ENCODE peak calls at places on chromosomes 13 and 19, in seven cellular contexts. One of them, this sample, is unnamed.

GRCh38 chr19:45171211-45171623 is 6.8 kb downstream of the TRAPPC6A start:
- DNase-seq in breast epithelium: no peak
- DNase-seq in GM13977: no peak
- DNase-seq in omental fat pad: no peak
- DNase-seq in uterus: no peak
- DNase-seq in fibroblast of lung: no peak
- DNase-seq in activated B cell treated with CpG ODN at 0.5 μM for 24 hours: no peak
- DNase-seq in this sample: no peak

GRCh38 chr19:1133471-1133929 is 29.7 kb downstream of the GPX4 start:
- DNase-seq in breast epithelium: no peak
- DNase-seq in GM13977: peak
- DNase-seq in omental fat pad: no peak
- DNase-seq in uterus: no peak
- DNase-seq in fibroblast of lung: no peak
- DNase-seq in activated B cell treated with CpG ODN at 0.5 μM for 24 hours: peak
- DNase-seq in this sample: no peak

GRCh38 chr19:4425531-4425930 is 23.1 kb downstream of the CHAF1A start:
- DNase-seq in breast epithelium: no peak
- DNase-seq in GM13977: no peak
- DNase-seq in omental fat pad: no peak
- DNase-seq in uterus: no peak
- DNase-seq in fibroblast of lung: peak
- DNase-seq in activated B cell treated with CpG ODN at 0.5 μM for 24 hours: no peak
- DNase-seq in this sample: no peak

GRCh38 chr13:35266412-35266811 is 210.1 kb downstream of the MAB21L1 start:
- DNase-seq in breast epithelium: no peak
- DNase-seq in GM13977: no peak
- DNase-seq in omental fat pad: no peak
- DNase-seq in uterus: no peak
- DNase-seq in fibroblast of lung: no peak
- DNase-seq in activated B cell treated with CpG ODN at 0.5 μM for 24 hours: no peak
- DNase-seq in this sample: no peak

GRCh38 chr13:73228546-73228945 is 169.7 kb downstream of the KLF5 start:
- DNase-seq in breast epithelium: no peak
- DNase-seq in GM13977: no peak
- DNase-seq in omental fat pad: no peak
- DNase-seq in uterus: no peak
- DNase-seq in fibroblast of lung: peak
- DNase-seq in activated B cell treated with CpG ODN at 0.5 μM for 24 hours: no peak
- DNase-seq in this sample: no peak

GRCh38 chr19:51586799-51587198 is 15.7 kb downstream of the ZNF175 start:
- DNase-seq in breast epithelium: no peak
- DNase-seq in GM13977: no peak
- DNase-seq in omental fat pad: no peak
- DNase-seq in uterus: no peak
- DNase-seq in fibroblast of lung: no peak
- DNase-seq in activated B cell treated with CpG ODN at 0.5 μM for 24 hours: no peak
- DNase-seq in this sample: no peak

GRCh38 chr13:85241045-85241444 is 558.2 kb downstream of the SLITRK6 start:
- DNase-seq in breast epithelium: no peak
- DNase-seq in GM13977: no peak
- DNase-seq in omental fat pad: no peak
- DNase-seq in uterus: no peak
- DNase-seq in fibroblast of lung: peak
- DNase-seq in activated B cell treated with CpG ODN at 0.5 μM for 24 hours: no peak
- DNase-seq in this sample: no peak

GRCh38 chr19:51824603-51825002 is 29.6 kb downstream of the FPR3 start:
- DNase-seq in breast epithelium: no peak
- DNase-seq in GM13977: no peak
- DNase-seq in omental fat pad: no peak
- DNase-seq in uterus: no peak
- DNase-seq in fibroblast of lung: no peak
- DNase-seq in activated B cell treated with CpG ODN at 0.5 μM for 24 hours: no peak
- DNase-seq in this sample: no peak

GRCh38 chr13:27122036-27122435 is 49.6 kb downstream of the USP12 start:
- DNase-seq in breast epithelium: no peak
- DNase-seq in GM13977: no peak
- DNase-seq in omental fat pad: no peak
- DNase-seq in uterus: no peak
- DNase-seq in fibroblast of lung: no peak
- DNase-seq in activated B cell treated with CpG ODN at 0.5 μM for 24 hours: no peak
- DNase-seq in this sample: no peak

GRCh38 chr19:14162871-14163297 is 26.5 kb upstream of the ASF1B start:
- DNase-seq in breast epithelium: no peak
- DNase-seq in GM13977: no peak
- DNase-seq in omental fat pad: no peak
- DNase-seq in uterus: no peak
- DNase-seq in fibroblast of lung: no peak
- DNase-seq in activated B cell treated with CpG ODN at 0.5 μM for 24 hours: no peak
- DNase-seq in this sample: no peak

GRCh38 chr19:55641376-55642152 is 762 bp downstream of the ZNF580 start:
- DNase-seq in breast epithelium: no peak
- DNase-seq in GM13977: peak
- DNase-seq in omental fat pad: no peak
- DNase-seq in uterus: no peak
- DNase-seq in fibroblast of lung: peak
- DNase-seq in activated B cell treated with CpG ODN at 0.5 μM for 24 hours: no peak
- DNase-seq in this sample: peak

GRCh38 chr13:85236431-85236830 is 562.8 kb downstream of the SLITRK6 start:
- DNase-seq in breast epithelium: no peak
- DNase-seq in GM13977: no peak
- DNase-seq in omental fat pad: no peak
- DNase-seq in uterus: no peak
- DNase-seq in fibroblast of lung: peak
- DNase-seq in activated B cell treated with CpG ODN at 0.5 μM for 24 hours: no peak
- DNase-seq in this sample: no peak

GRCh38 chr19:48819366-48819816 is 8.6 kb upstream of the BCAT2 start:
- DNase-seq in breast epithelium: peak
- DNase-seq in GM13977: no peak
- DNase-seq in omental fat pad: peak
- DNase-seq in uterus: peak
- DNase-seq in fibroblast of lung: peak
- DNase-seq in activated B cell treated with CpG ODN at 0.5 μM for 24 hours: no peak
- DNase-seq in this sample: no peak

GRCh38 chr19:3608079-3608641 is 1.5 kb upstream of the TBXA2R start:
- DNase-seq in breast epithelium: no peak
- DNase-seq in GM13977: no peak
- DNase-seq in omental fat pad: no peak
- DNase-seq in uterus: no peak
- DNase-seq in fibroblast of lung: no peak
- DNase-seq in activated B cell treated with CpG ODN at 0.5 μM for 24 hours: no peak
- DNase-seq in this sample: no peak

GRCh38 chr13:102729560-102730275 is 34.9 kb upstream of the METTL21C start:
- DNase-seq in breast epithelium: no peak
- DNase-seq in GM13977: no peak
- DNase-seq in omental fat pad: no peak
- DNase-seq in uterus: no peak
- DNase-seq in fibroblast of lung: peak
- DNase-seq in activated B cell treated with CpG ODN at 0.5 μM for 24 hours: no peak
- DNase-seq in this sample: no peak

GRCh38 chr13:102721800-102722231 is 27.0 kb upstream of the METTL21C start:
- DNase-seq in breast epithelium: no peak
- DNase-seq in GM13977: no peak
- DNase-seq in omental fat pad: no peak
- DNase-seq in uterus: no peak
- DNase-seq in fibroblast of lung: peak
- DNase-seq in activated B cell treated with CpG ODN at 0.5 μM for 24 hours: no peak
- DNase-seq in this sample: no peak

GRCh38 chr13:102724923-102725322 is 30.1 kb upstream of the METTL21C start:
- DNase-seq in breast epithelium: no peak
- DNase-seq in GM13977: no peak
- DNase-seq in omental fat pad: no peak
- DNase-seq in uterus: no peak
- DNase-seq in fibroblast of lung: peak
- DNase-seq in activated B cell treated with CpG ODN at 0.5 μM for 24 hours: no peak
- DNase-seq in this sample: no peak

GRCh38 chr13:102726430-102726829 is 31.6 kb upstream of the METTL21C start:
- DNase-seq in breast epithelium: no peak
- DNase-seq in GM13977: no peak
- DNase-seq in omental fat pad: no peak
- DNase-seq in uterus: no peak
- DNase-seq in fibroblast of lung: no peak
- DNase-seq in activated B cell treated with CpG ODN at 0.5 μM for 24 hours: no peak
- DNase-seq in this sample: no peak
- TF ChIP-seq CTCF in breast epithelium: no peak
- TF ChIP-seq CTCF in GM13977: peak
- TF ChIP-seq CTCF in omental fat pad: no peak
- TF ChIP-seq CTCF in uterus: no peak
- TF ChIP-seq CTCF in fibroblast of lung: no peak
- TF ChIP-seq CTCF in activated B cell treated with CpG ODN at 0.5 μM for 24 hours: no peak
- TF ChIP-seq CTCF in this sample: no peak

DNA sequence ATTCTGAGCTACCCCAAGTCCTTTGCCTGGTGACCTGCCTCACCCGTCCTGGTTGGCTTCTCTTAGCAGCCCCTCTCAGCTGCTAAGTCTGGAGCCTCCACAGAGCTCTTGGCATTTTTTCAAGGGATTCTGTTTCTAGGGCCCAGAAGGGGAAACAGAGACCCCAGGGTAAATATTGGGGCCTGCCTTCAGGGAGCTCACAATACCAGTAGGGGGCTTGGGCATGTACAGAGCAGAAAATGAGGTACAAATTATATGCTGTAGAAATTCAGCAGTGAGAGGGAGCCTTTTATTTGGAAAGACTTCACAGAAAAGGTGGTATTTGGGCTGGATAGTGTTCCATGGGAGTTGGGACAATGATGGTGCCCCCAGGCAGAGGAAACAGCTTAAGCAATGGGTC is 3.7 kb downstream of the SAMD4B start:
- DNase-seq in breast epithelium: no peak
- DNase-seq in GM13977: no peak
- DNase-seq in omental fat pad: no peak
- DNase-seq in uterus: no peak
- DNase-seq in fibroblast of lung: no peak
- DNase-seq in activated B cell treated with CpG ODN at 0.5 μM for 24 hours: no peak
- DNase-seq in this sample: no peak
- TF ChIP-seq CTCF in breast epithelium: no peak
- TF ChIP-seq CTCF in GM13977: no peak
- TF ChIP-seq CTCF in omental fat pad: no peak
- TF ChIP-seq CTCF in uterus: no peak
- TF ChIP-seq CTCF in fibroblast of lung: peak
- TF ChIP-seq CTCF in activated B cell treated with CpG ODN at 0.5 μM for 24 hours: no peak
- TF ChIP-seq CTCF in this sample: no peak

GRCh38 chr13:87677043-87677333 is 5.8 kb downstream of the SLITRK5 start:
- DNase-seq in breast epithelium: no peak
- DNase-seq in GM13977: peak
- DNase-seq in omental fat pad: no peak
- DNase-seq in uterus: no peak
- DNase-seq in fibroblast of lung: no peak
- DNase-seq in activated B cell treated with CpG ODN at 0.5 μM for 24 hours: no peak
- DNase-seq in this sample: no peak

GRCh38 chr13:87677334-87678234 is 6.4 kb downstream of the SLITRK5 start:
- DNase-seq in breast epithelium: no peak
- DNase-seq in GM13977: peak
- DNase-seq in omental fat pad: no peak
- DNase-seq in uterus: no peak
- DNase-seq in fibroblast of lung: no peak
- DNase-seq in activated B cell treated with CpG ODN at 0.5 μM for 24 hours: no peak
- DNase-seq in this sample: peak

GRCh38 chr13:87678353-87678752 is 7.2 kb downstream of the SLITRK5 start:
- DNase-seq in breast epithelium: no peak
- DNase-seq in GM13977: peak
- DNase-seq in omental fat pad: no peak
- DNase-seq in uterus: no peak
- DNase-seq in fibroblast of lung: no peak
- DNase-seq in activated B cell treated with CpG ODN at 0.5 μM for 24 hours: no peak
- DNase-seq in this sample: no peak

GRCh38 chr13:87676254-87677042 is 5.3 kb downstream of the SLITRK5 start:
- DNase-seq in breast epithelium: no peak
- DNase-seq in GM13977: peak
- DNase-seq in omental fat pad: no peak
- DNase-seq in uterus: no peak
- DNase-seq in fibroblast of lung: no peak
- DNase-seq in activated B cell treated with CpG ODN at 0.5 μM for 24 hours: no peak
- DNase-seq in this sample: no peak

DNA sequence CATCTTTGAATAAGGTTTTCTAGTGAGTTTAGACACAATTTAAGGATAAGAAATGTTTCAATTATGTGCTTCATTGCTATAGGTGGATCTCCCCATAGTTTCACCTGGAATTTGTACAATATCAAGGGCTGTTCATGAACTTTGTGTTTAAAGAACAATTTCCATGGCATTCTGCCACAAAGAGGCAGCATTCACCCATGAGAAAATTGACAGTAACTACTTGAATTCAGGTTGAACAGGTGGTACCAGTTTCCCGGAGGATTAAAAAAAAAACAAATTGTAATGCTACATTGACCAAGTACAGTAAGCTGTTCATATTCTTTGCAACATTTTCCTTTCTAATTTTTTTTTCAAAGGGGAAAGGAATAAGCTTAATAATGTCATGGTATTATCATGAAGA is 9.1 kb downstream of the SLITRK5 start:
- DNase-seq in breast epithelium: no peak
- DNase-seq in GM13977: no peak
- DNase-seq in omental fat pad: no peak
- DNase-seq in uterus: no peak
- DNase-seq in fibroblast of lung: no peak
- DNase-seq in activated B cell treated with CpG ODN at 0.5 μM for 24 hours: no peak
- DNase-seq in this sample: no peak
- TF ChIP-seq CTCF in breast epithelium: no peak
- TF ChIP-seq CTCF in GM13977: peak
- TF ChIP-seq CTCF in omental fat pad: no peak
- TF ChIP-seq CTCF in uterus: no peak
- TF ChIP-seq CTCF in fibroblast of lung: no peak
- TF ChIP-seq CTCF in activated B cell treated with CpG ODN at 0.5 μM for 24 hours: no peak
- TF ChIP-seq CTCF in this sample: no peak

GRCh38 chr13:44648392-44649117 is 72.4 kb upstream of the TSC22D1 start:
- DNase-seq in breast epithelium: no peak
- DNase-seq in GM13977: peak
- DNase-seq in omental fat pad: no peak
- DNase-seq in uterus: no peak
- DNase-seq in fibroblast of lung: no peak
- DNase-seq in activated B cell treated with CpG ODN at 0.5 μM for 24 hours: no peak
- DNase-seq in this sample: no peak
- TF ChIP-seq CTCF in breast epithelium: peak
- TF ChIP-seq CTCF in GM13977: peak
- TF ChIP-seq CTCF in omental fat pad: no peak
- TF ChIP-seq CTCF in uterus: no peak
- TF ChIP-seq CTCF in fibroblast of lung: no peak
- TF ChIP-seq CTCF in activated B cell treated with CpG ODN at 0.5 μM for 24 hours: no peak
- TF ChIP-seq CTCF in this sample: peak

GRCh38 chr19:9323919-9324583 is at the start of gene ZNF559:
- DNase-seq in breast epithelium: peak
- DNase-seq in GM13977: peak
- DNase-seq in omental fat pad: peak
- DNase-seq in uterus: peak
- DNase-seq in fibroblast of lung: peak
- DNase-seq in activated B cell treated with CpG ODN at 0.5 μM for 24 hours: peak
- DNase-seq in this sample: peak
- TF ChIP-seq CTCF in breast epithelium: peak
- TF ChIP-seq CTCF in GM13977: peak
- TF ChIP-seq CTCF in omental fat pad: no peak
- TF ChIP-seq CTCF in uterus: peak
- TF ChIP-seq CTCF in fibroblast of lung: peak
- TF ChIP-seq CTCF in activated B cell treated with CpG ODN at 0.5 μM for 24 hours: no peak
- TF ChIP-seq CTCF in this sample: peak

GRCh38 chr13:48296528-48296927 is 7.0 kb upstream of the RB1 start:
- DNase-seq in breast epithelium: no peak
- DNase-seq in GM13977: no peak
- DNase-seq in omental fat pad: no peak
- DNase-seq in uterus: no peak
- DNase-seq in fibroblast of lung: no peak
- DNase-seq in activated B cell treated with CpG ODN at 0.5 μM for 24 hours: no peak
- DNase-seq in this sample: no peak
- TF ChIP-seq CTCF in breast epithelium: no peak
- TF ChIP-seq CTCF in GM13977: no peak
- TF ChIP-seq CTCF in omental fat pad: no peak
- TF ChIP-seq CTCF in uterus: no peak
- TF ChIP-seq CTCF in fibroblast of lung: no peak
- TF ChIP-seq CTCF in activated B cell treated with CpG ODN at 0.5 μM for 24 hours: no peak
- TF ChIP-seq CTCF in this sample: no peak